ENCODE peak calls at places on chromosomes 4 and X, in four cellular contexts. A is foreskin fibroblast, W is A549, F is RWPE1. R is an unnamed sample.
A peak's percentile ranks its signal among the peaks of the same experiment; 100 is the strongest.

GRCh38 chr4:112523008-112523440 is 7.0 kb upstream of the NEUROG2 start:
- DNase-seq in W (no peak), A (peak; percentile 73), F (no peak), R (no peak)

GRCh38 chr4:88964450-88964849 is 92.5 kb downstream of the FAM13A start:
- DNase-seq in A (peak; percentile 63), F (peak; percentile 70), W (peak; percentile 5), R (peak; percentile 58)

GRCh38 chrX:43595931-43596330 is 60.2 kb upstream of the MAOA start:
- DNase-seq in F (no peak), A (no peak), W (no peak), R (no peak)

GRCh38 chr4:110793890-110794588 is 171.2 kb upstream of the PITX2 start:
- DNase-seq in F (no peak), W (no peak), A (no peak), R (no peak)

GRCh38 chr4:57501715-57502114 is 391.5 kb upstream of the IGFBP7 start:
- DNase-seq in F (peak; percentile 62), W (peak; percentile 1), A (peak; percentile 2), R (no peak)

GRCh38 chr4:15963001-15963451 is at the start of gene FGFBP2:
- DNase-seq in W (peak; percentile 28), F (peak; percentile 31), A (peak; percentile 59), R (peak; percentile 41)

GRCh38 chr4:7653510-7654414 is 219.0 kb upstream of the PSAPL1 start:
- DNase-seq in F (no peak), W (no peak), A (no peak), R (no peak)

GRCh38 chr4:104966349-104967033 is 180.2 kb upstream of the TET2 start:
- DNase-seq in W (no peak), A (no peak), F (peak; percentile 19), R (no peak)

GRCh38 chrX:74179071-74179470 is 124.9 kb upstream of the ZCCHC13 start:
- DNase-seq in F (no peak), A (peak; percentile 56), W (no peak), R (peak; percentile 39)

GRCh38 chr4:74370912-74371311 is 6.0 kb downstream of the EREG start:
- DNase-seq in F (peak; percentile 42), W (peak; percentile 20), A (peak; percentile 86), R (peak; percentile 68)

GRCh38 chr4:79652726-79653125 is 244.7 kb upstream of the GK2 start:
- DNase-seq in A (no peak), F (no peak), W (no peak), R (no peak)

GRCh38 chrX:68287419-68287818 is 145.9 kb downstream of the OPHN1 start:
- DNase-seq in A (no peak), F (no peak), W (no peak), R (no peak)

GRCh38 chr4:86613734-86614133 is 19.6 kb downstream of the PTPN13 start:
- DNase-seq in A (no peak), W (no peak), F (no peak), R (no peak)

GRCh38 chr4:2686379-2687265 is 69.5 kb downstream of the TNIP2 start:
- DNase-seq in A (no peak), W (no peak), F (no peak), R (no peak)

DNA sequence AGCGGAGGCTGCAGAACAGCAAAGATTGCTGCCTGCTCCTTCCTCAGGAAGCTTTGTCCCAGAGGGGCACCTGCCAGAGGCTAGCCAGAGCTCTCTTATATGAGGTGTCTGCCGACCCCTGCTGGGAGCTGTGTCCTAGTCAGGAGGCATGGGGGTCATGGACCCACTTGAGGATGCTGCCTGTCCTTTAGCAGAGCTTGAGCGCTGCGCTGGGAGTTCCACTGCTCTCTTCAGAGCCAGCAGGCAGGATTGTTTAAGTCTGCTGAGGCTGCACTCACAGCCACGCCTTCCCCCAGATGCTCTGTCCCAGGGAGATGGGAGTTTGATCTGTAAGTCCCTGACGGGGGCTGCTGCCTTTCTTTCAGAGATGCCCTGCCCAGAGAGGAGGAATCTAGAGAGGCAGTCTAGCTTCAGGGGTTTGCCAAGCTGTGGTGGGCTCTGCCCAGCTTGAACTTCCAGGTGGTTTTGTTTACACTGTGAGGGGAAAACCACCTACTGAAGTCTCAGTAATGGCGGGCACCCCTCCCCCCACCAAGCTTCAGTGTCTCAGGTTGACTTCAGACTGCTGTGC is 10.9 kb downstream of the DCK start:
- DNase-seq in A (no peak), F (no peak), W (no peak), R (no peak)
- TF ChIP-seq CTCF in A (no peak), F (no peak), W (no peak), R (no peak)

DNA sequence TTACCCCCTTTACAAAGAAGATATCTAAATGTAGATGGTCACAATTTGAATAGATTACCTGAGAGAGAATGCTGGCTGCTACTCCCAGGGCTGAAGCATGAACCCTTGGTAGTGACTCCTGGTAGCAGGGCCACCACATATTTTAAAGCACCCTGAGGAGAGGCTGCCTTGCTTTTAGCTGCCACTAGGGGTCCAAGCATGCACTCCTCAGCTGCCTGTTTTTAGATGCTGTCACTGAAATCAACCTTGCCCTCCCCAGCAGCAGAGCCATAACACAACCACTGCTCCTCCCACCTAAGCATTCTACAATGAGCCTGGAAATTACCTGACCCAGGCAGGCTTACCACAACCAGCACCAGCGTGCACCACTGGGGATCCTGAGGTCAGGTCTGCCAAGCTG is 850.9 kb downstream of the FAM133A start:
- DNase-seq in F (no peak), W (no peak), A (no peak), R (no peak)
- TF ChIP-seq CTCF in F (no peak), W (no peak), A (no peak), R (no peak)

DNA sequence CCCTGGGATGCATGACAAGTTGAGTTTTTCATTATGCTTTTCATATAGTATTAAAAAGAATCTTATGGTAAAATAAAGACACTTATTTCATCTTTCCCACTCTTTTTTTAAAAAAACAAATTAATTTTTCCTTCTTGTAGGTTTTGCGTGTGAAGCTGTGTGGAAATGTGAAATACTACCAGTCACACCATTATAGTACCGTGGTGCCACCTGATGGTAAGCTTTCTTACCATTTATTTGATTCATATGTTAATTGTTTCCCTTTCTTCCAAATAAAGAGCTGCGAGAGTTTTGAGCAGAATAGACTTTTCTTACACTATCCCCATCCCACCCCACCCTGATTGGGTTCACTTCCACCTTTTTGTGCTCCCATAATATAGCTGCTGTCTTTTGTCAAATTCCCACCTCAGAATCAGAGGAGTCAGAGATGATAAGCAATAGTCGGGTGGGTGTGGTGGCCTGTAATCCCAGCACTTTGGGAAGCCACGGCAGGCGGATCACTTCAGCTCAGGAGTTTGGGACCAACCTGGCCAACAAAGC is 44.3 kb downstream of the CASP6 start:
- DNase-seq in W (no peak), F (no peak), A (peak; percentile 5), R (no peak)
- TF ChIP-seq CTCF in W (peak; percentile 20), F (no peak), A (no peak), R (peak; percentile 16)

DNA sequence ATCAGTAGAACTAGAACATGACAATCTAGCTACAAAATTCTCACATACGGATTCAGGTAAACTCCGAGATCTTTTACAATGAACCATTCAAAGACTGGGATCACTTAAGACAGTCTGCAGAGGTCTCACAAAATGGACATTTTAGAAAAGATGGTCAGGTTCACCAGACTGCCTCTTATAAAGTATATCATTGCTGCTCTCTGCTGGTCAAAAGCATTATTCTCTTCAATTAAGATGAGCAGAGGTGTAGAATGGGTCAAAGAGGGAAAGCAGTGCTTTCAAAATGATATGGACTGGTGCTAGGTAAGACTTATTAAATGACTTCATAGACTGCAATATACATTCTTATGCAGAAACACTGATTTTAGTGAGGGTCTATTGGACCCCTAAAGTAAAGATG is 434.7 kb downstream of the PACRGL start:
- DNase-seq in A (peak; percentile 52), W (no peak), F (no peak), R (peak; percentile 27)
- TF ChIP-seq CTCF in A (no peak), W (no peak), F (no peak), R (peak; percentile 58)